ENCODE peak calls at places on chromosomes 4 and X, in five cellular contexts. M, F, V, E and B are unnamed samples.

GRCh38 chr4:37988670-37989069 is 28.5 kb downstream of the PTTG2 start:
- DNase-seq in M (no peak), F (peak; percentile 54), V (no peak), E (no peak), B (no peak)

GRCh38 chr4:76377922-76378321 is 43.0 kb downstream of the CCDC158 start:
- DNase-seq in M (peak; percentile 50), F (peak; percentile 54), V (peak; percentile 65), E (no peak), B (peak; percentile 33)

GRCh38 chrX:153634832-153635231 is 12.2 kb upstream of the DUSP9 start:
- DNase-seq in M (no peak), F (no peak), V (no peak), E (no peak), B (no peak)

GRCh38 chrX:19541196-19541595 is 25.9 kb upstream of the MAP3K15 start:
- DNase-seq in M (no peak), F (no peak), V (no peak), E (no peak), B (no peak)

GRCh38 chr4:54967289-54967688 is 158.1 kb downstream of the KDR start:
- DNase-seq in M (no peak), F (no peak), V (no peak), E (no peak), B (no peak)

GRCh38 chr4:129248621-129249020 is 152.7 kb downstream of the C4orf33 start:
- DNase-seq in M (no peak), F (no peak), V (no peak), E (no peak), B (no peak)

GRCh38 chr4:169071781-169072180 is 61.7 kb upstream of the CBR4 start:
- DNase-seq in M (peak; percentile 48), F (no peak), V (no peak), E (no peak), B (no peak)

GRCh38 chr4:22463179-22463578 is 52.7 kb downstream of the ADGRA3 start:
- DNase-seq in M (no peak), F (peak; percentile 33), V (no peak), E (peak; percentile 52), B (no peak)

GRCh38 chr4:175308236-175308635 is 390.1 kb downstream of the ADAM29 start:
- DNase-seq in M (peak; percentile 47), F (no peak), V (no peak), E (no peak), B (peak; percentile 35)

GRCh38 chrX:154030715-154031305 is 11.1 kb upstream of the IRAK1 start:
- DNase-seq in M (no peak), F (no peak), V (no peak), E (peak; percentile 53), B (no peak)

GRCh38 chrX:110561036-110561435 is 202.4 kb downstream of the RTL9 start:
- DNase-seq in M (no peak), F (no peak), V (no peak), E (no peak), B (no peak)

GRCh38 chr4:41427306-41427882 is 110.6 kb upstream of the LIMCH1 start:
- DNase-seq in M (no peak), F (no peak), V (no peak), E (no peak), B (no peak)

GRCh38 chr4:101222156-101222845 is 125.0 kb downstream of the PPP3CA start:
- DNase-seq in M (no peak), F (no peak), V (no peak), E (no peak), B (peak; percentile 42)

GRCh38 chrX:107542500-107542899 is 85.8 kb upstream of the PRPS1 start:
- DNase-seq in M (peak; percentile 27), F (peak; percentile 14), V (no peak), E (no peak), B (peak; percentile 15)

GRCh38 chrX:24838624-24839023 is 144.9 kb downstream of the POLA1 start:
- DNase-seq in M (peak; percentile 50), F (no peak), V (no peak), E (no peak), B (peak; percentile 21)

GRCh38 chrX:130594453-130594916 is 192.7 kb downstream of the RBMX2 start:
- DNase-seq in M (no peak), F (no peak), V (no peak), E (no peak), B (no peak)

GRCh38 chr4:52704133-52704532 is 45.0 kb upstream of the USP46 start:
- DNase-seq in M (no peak), F (no peak), V (no peak), E (no peak), B (peak; percentile 15)

GRCh38 chr4:169870507-169870906 is 112.8 kb upstream of the HPF1 start:
- DNase-seq in M (no peak), F (no peak), V (no peak), E (no peak), B (no peak)

GRCh38 chrX:153934473-153935325 is at the start of gene NAA10:
- DNase-seq in M (peak; percentile 63), F (peak; percentile 62), V (peak; percentile 80), E (peak; percentile 87), B (peak; percentile 43)

GRCh38 chrX:83916525-83916924 is 55.6 kb downstream of the CYLC1 start:
- DNase-seq in M (no peak), F (peak; percentile 34), V (no peak), E (no peak), B (peak; percentile 6)

GRCh38 chr4:132991111-132991510 is 158.0 kb upstream of the PCDH10 start:
- DNase-seq in M (no peak), F (no peak), V (no peak), E (no peak), B (no peak)

GRCh38 chr4:114005569-114006442 is 26.4 kb upstream of the ARSJ start:
- DNase-seq in M (peak; percentile 85), F (no peak), V (no peak), E (no peak), B (peak; percentile 77)

GRCh38 chrX:153580700-153581386 is 18.1 kb downstream of the CCNQ start:
- DNase-seq in M (no peak), F (peak; percentile 78), V (no peak), E (no peak), B (no peak)

GRCh38 chr4:167021545-167022155 is 212.6 kb downstream of the SPOCK3 start:
- DNase-seq in M (peak; percentile 78), F (peak; percentile 69), V (peak; percentile 56), E (peak; percentile 88), B (peak; percentile 55)

GRCh38 chr4:167023359-167023925 is 210.9 kb downstream of the SPOCK3 start:
- DNase-seq in M (no peak), F (no peak), V (no peak), E (no peak), B (peak; percentile 14)

GRCh38 chr4:167014944-167015343 is 219.3 kb downstream of the SPOCK3 start:
- DNase-seq in M (no peak), F (no peak), V (no peak), E (no peak), B (no peak)

GRCh38 chr4:167025651-167026050 is 208.6 kb downstream of the SPOCK3 start:
- DNase-seq in M (no peak), F (no peak), V (no peak), E (no peak), B (peak; percentile 97)

GRCh38 chr4:167020410-167020809 is 213.9 kb downstream of the SPOCK3 start:
- DNase-seq in M (no peak), F (peak; percentile 31), V (no peak), E (no peak), B (peak; percentile 28)
- TF ChIP-seq CTCF in M (peak; percentile 44), F (peak; percentile 37), V (no peak), E (no peak), B (no peak)

GRCh38 chr4:156280726-156281125 is 327.1 kb upstream of the CTSO start:
- DNase-seq in M (no peak), F (no peak), V (no peak), E (no peak), B (no peak)
- TF ChIP-seq CTCF in M (no peak), F (no peak), V (no peak), E (no peak), B (no peak)

DNA sequence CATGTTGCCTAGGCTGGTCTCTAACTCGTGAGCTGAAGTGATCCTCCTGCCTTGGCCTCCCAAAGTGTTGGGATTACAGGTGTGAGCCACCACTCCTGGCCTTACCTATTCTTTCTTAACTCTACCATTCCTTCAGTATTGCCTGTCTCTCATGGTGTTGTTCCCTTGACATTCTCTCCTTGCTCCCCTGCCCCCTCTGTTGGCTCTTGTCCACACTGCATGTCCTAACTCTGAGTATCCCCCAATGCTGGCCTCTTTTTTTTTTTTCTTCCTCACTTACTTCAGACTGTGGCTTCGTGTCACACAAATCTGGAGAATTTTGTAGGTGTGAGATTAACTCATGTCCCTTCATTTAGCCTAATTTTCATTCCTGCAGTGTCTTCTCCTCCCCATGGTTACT is 22.9 kb upstream of the FRMPD4 start:
- DNase-seq in M (no peak), F (peak; percentile 56), V (no peak), E (no peak), B (no peak)
- TF ChIP-seq CTCF in M (peak; percentile 11), F (peak; percentile 32), V (no peak), E (no peak), B (peak; percentile 7)

GRCh38 chr4:57158221-57158620 is 48.0 kb upstream of the IGFBP7 start:
- DNase-seq in M (no peak), F (no peak), V (no peak), E (no peak), B (no peak)
- TF ChIP-seq CTCF in M (peak; percentile 4), F (no peak), V (no peak), E (no peak), B (no peak)

DNA sequence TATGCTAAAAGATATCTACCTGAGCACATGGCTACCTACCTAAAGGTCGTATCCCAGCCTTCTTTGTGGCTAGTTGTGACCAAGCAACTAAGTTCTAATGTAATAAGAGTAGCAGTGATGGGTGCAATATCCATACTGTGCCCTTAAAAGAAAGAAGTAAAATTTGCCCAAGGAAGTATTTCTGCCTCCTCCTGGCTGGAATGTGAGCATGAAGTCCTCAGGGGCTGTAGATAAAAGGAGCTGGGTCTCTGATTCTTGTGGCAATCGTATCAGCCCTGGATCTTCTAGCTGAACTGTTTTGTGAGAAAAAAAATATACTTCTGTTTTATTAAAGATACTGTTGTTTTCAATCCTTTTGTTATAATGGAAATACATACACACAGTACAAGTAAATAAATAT is 217.4 kb downstream of the GPAT3 start:
- DNase-seq in M (no peak), F (no peak), V (no peak), E (no peak), B (no peak)
- TF ChIP-seq CTCF in M (peak; percentile 15), F (no peak), V (no peak), E (no peak), B (no peak)

GRCh38 chr4:173237722-173238121 is 69.1 kb downstream of the GALNT7 start:
- DNase-seq in M (no peak), F (no peak), V (no peak), E (no peak), B (no peak)

GRCh38 chr4:173231916-173232315 is 63.3 kb downstream of the GALNT7 start:
- DNase-seq in M (peak; percentile 35), F (no peak), V (no peak), E (no peak), B (peak; percentile 46)

GRCh38 chr4:173237152-173237551 is 68.5 kb downstream of the GALNT7 start:
- DNase-seq in M (no peak), F (no peak), V (no peak), E (no peak), B (no peak)

GRCh38 chr4:173230077-173230476 is 61.5 kb downstream of the GALNT7 start:
- DNase-seq in M (no peak), F (no peak), V (no peak), E (no peak), B (no peak)

DNA sequence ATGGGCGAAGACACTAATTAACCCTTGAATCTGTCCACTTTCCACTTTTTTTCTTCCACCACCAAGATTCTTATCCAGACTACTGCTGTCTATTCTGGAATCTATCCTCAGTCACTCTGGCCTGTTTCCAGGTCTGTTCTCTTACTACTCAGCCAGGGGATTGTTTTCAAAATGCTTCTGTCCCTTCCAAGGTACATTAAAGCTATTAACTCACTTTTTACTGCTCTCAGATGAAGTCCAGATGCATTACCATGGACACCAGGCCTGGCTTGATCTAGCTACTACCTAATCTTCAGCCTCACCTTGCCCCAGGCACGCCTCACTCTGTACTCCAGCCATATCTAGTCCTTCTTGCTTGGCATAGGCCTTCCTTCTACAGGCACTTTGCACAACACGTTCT is 66.4 kb downstream of the GALNT7 start:
- DNase-seq in M (no peak), F (no peak), V (no peak), E (no peak), B (no peak)
- TF ChIP-seq CTCF in M (no peak), F (no peak), V (no peak), E (no peak), B (no peak)